ENCODE peak calls at places on chromosomes 12 and 14, in nine cellular contexts. A, Y, S, Q, U, B, X, O and R are unnamed samples.

GRCh38 chr12:132506730-132507538 is 17.0 kb downstream of the FBRSL1 start:
- DNase-seq in Q (peak), U (peak), A (no peak), S (peak), B (peak), X (no peak), Y (peak), O (no peak), R (peak)

GRCh38 chr14:104999361-104999760 is 13.8 kb downstream of the CLBA1 start:
- DNase-seq in Y (no peak), B (no peak), O (no peak), X (no peak), S (no peak), A (no peak), Q (no peak), U (no peak), R (no peak)

GRCh38 chr14:102192840-102193502 is 53.3 kb downstream of the WDR20 start:
- DNase-seq in S (no peak), X (no peak), B (no peak), U (no peak), Y (no peak), O (no peak), A (no peak), Q (no peak), R (no peak)

GRCh38 chr14:51004801-51005526 is 60.7 kb upstream of the PYGL start:
- DNase-seq in U (no peak), Y (no peak), Q (no peak), X (peak), S (no peak), A (peak), O (no peak), B (no peak), R (no peak)

GRCh38 chr12:115158816-115159215 is 474.8 kb upstream of the TBX3 start:
- DNase-seq in Q (no peak), O (no peak), X (no peak), U (no peak), Y (no peak), B (no peak), A (no peak), S (no peak), R (no peak)

GRCh38 chr14:52076334-52076733 is 7.5 kb upstream of the NID2 start:
- DNase-seq in B (no peak), U (no peak), A (no peak), Y (no peak), O (no peak), Q (no peak), S (no peak), X (no peak), R (no peak)

GRCh38 chr12:107590369-107591094 is 95.1 kb upstream of the PWP1 start:
- DNase-seq in S (no peak), A (no peak), Y (no peak), B (no peak), Q (no peak), X (no peak), O (no peak), U (no peak), R (no peak)

GRCh38 chr14:80313806-80314205 is 102.5 kb upstream of the DIO2 start:
- DNase-seq in U (no peak), Y (no peak), Q (peak), X (no peak), S (no peak), B (no peak), O (no peak), A (no peak), R (no peak)

GRCh38 chr14:104889374-104889755 is 24.3 kb downstream of the CEP170B start:
- DNase-seq in S (no peak), X (no peak), A (no peak), Y (no peak), U (no peak), O (no peak), Q (no peak), B (no peak), R (no peak)

GRCh38 chr12:130827432-130827831 is 11.6 kb downstream of the STX2 start:
- DNase-seq in S (no peak), U (no peak), Q (no peak), A (no peak), B (no peak), O (no peak), X (no peak), Y (no peak), R (no peak)

GRCh38 chr12:124842800-124843510 is 20.7 kb downstream of the SCARB1 start:
- DNase-seq in A (no peak), Q (no peak), B (no peak), Y (no peak), O (no peak), S (no peak), U (no peak), X (no peak), R (no peak)

GRCh38 chr12:124369055-124369900 is 74.4 kb downstream of the RFLNA start:
- DNase-seq in A (no peak), Y (peak), O (no peak), Q (peak), U (no peak), X (no peak), S (no peak), B (no peak), R (no peak)

GRCh38 chr12:69555461-69555860 is 29.8 kb upstream of the CCT2 start:
- DNase-seq in O (no peak), A (peak), Y (no peak), S (no peak), U (no peak), X (no peak), Q (peak), B (no peak), R (no peak)

GRCh38 chr14:106459971-106460730 is 933.8 kb downstream of the TMEM121 start:
- DNase-seq in Y (no peak), A (peak), B (peak), Q (no peak), S (no peak), U (peak), X (peak), O (no peak), R (peak)

GRCh38 chr14:37903561-37904191 is 304.0 kb upstream of the SSTR1 start:
- DNase-seq in Q (no peak), B (peak), A (peak), O (no peak), S (peak), U (no peak), Y (peak), X (peak), R (peak)